ENCODE peak calls at places on chromosomes 7 and 10, in four cellular contexts. Z, A, Q and E are unnamed samples.

GRCh38 chr7:50267525-50268041 is 36.9 kb upstream of the IKZF1 start:
- DNase-seq in Z (no peak), A (no peak), Q (no peak), E (no peak)

GRCh38 chr10:31924833-31925232 is 3.8 kb downstream of the ARHGAP12 start:
- DNase-seq in Z (no peak), A (no peak), Q (no peak), E (no peak)

GRCh38 chr7:133217805-133218204 is 35.1 kb upstream of the EXOC4 start:
- DNase-seq in Z (no peak), A (no peak), Q (no peak), E (no peak)

GRCh38 chr10:18238875-18239485 is 98.8 kb downstream of the CACNB2 start:
- DNase-seq in Z (peak), A (no peak), Q (peak), E (peak)

GRCh38 chr7:6623589-6624245 is 8.3 kb downstream of the ZNF853 start:
- DNase-seq in Z (peak), A (no peak), Q (no peak), E (peak)

GRCh38 chr7:26038201-26038990 is 113.6 kb upstream of the NFE2L3 start:
- DNase-seq in Z (no peak), A (no peak), Q (no peak), E (no peak)

GRCh38 chr7:123275036-123275753 is 75.4 kb upstream of the SLC13A1 start:
- DNase-seq in Z (no peak), A (no peak), Q (no peak), E (no peak)

GRCh38 chr10:80524190-80524589 is 13.5 kb upstream of the SH2D4B start:
- DNase-seq in Z (no peak), A (no peak), Q (no peak), E (no peak)

GRCh38 chr7:64686493-64687184 is 20.7 kb downstream of the ZNF107 start:
- DNase-seq in Z (no peak), A (no peak), Q (no peak), E (no peak)

GRCh38 chr7:140039071-140039470 is 23.7 kb downstream of the PARP12 start:
- DNase-seq in Z (no peak), A (no peak), Q (no peak), E (no peak)

GRCh38 chr7:113652501-113652900 is 266.3 kb downstream of the PPP1R3A start:
- DNase-seq in Z (no peak), A (no peak), Q (peak), E (no peak)

GRCh38 chr7:28389504-28390385 is 22.6 kb upstream of the CREB5 start:
- DNase-seq in Z (peak), A (peak), Q (peak), E (peak)
- TF ChIP-seq CTCF in Z (peak), A (peak), Q (peak), E (peak)

GRCh38 chr10:125020871-125021270 is 78.9 kb downstream of the ZRANB1 start:
- DNase-seq in Z (no peak), A (no peak), Q (no peak), E (no peak)

GRCh38 chr10:125016611-125017202 is 74.8 kb downstream of the ZRANB1 start:
- DNase-seq in Z (no peak), A (no peak), Q (no peak), E (no peak)

GRCh38 chr10:125017547-125018298 is 75.8 kb downstream of the ZRANB1 start:
- DNase-seq in Z (no peak), A (no peak), Q (no peak), E (no peak)

GRCh38 chr10:125020386-125020785 is 78.5 kb downstream of the ZRANB1 start:
- DNase-seq in Z (no peak), A (no peak), Q (no peak), E (no peak)

GRCh38 chr10:125018576-125019143 is 76.7 kb downstream of the ZRANB1 start:
- DNase-seq in Z (no peak), A (no peak), Q (no peak), E (no peak)
- TF ChIP-seq CTCF in Z (no peak), A (no peak), Q (no peak), E (no peak)

GRCh38 chr10:29119374-29119773 is 169.5 kb upstream of the LYZL1 start:
- DNase-seq in Z (no peak), A (no peak), Q (peak), E (no peak)
- TF ChIP-seq CTCF in Z (peak), A (peak), Q (peak), E (no peak)

GRCh38 chr7:2357165-2357564 is 2.5 kb downstream of the EIF3B start:
- DNase-seq in Z (no peak), A (no peak), Q (no peak), E (no peak)

GRCh38 chr7:2353113-2353512 is 1.5 kb upstream of the EIF3B start:
- DNase-seq in Z (no peak), A (no peak), Q (no peak), E (no peak)

GRCh38 chr7:2353650-2354172 is 916 bp upstream of the EIF3B start:
- DNase-seq in Z (peak), A (no peak), Q (peak), E (peak)

GRCh38 chr7:2354173-2355078 is at the start of gene EIF3B:
- DNase-seq in Z (peak), A (peak), Q (peak), E (peak)

GRCh38 chr7:2355079-2356008 is 717 bp downstream of the EIF3B start:
- DNase-seq in Z (no peak), A (no peak), Q (no peak), E (no peak)
- TF ChIP-seq CTCF in Z (no peak), A (no peak), Q (no peak), E (no peak)

DNA sequence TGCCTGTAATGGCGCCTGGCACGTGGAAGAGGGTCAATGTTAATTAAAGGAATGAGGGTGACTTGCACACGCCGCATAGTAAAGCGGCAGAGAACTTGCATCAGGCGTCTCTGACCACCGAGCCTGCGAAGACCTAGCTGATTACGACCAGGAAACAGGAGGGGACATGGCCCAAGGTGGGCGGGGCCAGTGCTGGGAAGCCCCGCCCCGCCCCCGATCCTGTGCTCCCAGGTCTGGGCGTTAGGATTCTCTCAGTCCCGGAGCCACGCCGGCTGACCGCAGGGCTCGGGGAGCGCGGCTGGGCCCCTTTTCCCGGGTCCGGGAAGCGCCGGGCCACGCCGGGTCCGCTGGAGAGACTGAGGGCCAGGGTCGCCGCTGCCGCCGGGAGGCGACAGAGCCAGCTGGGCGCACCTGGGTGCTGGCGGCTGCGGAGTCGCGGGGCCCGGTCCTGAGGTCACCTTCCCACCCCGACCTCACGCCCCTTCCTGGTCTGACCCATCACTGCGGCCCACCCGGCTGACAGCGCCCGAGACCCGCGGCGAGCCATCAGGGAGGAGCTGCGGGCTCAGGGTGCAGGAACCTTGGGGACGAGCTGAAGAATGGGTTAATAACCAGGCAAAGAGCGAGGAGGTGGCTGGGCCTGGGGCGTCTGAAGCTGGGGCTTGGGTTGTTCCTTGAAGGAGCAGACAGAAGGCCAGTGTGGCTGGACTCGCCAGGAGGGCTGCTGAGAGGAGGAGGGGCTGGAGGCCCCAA is 23.0 kb upstream of the GRID1 start:
- DNase-seq in Z (peak), A (no peak), Q (peak), E (peak)
- TF ChIP-seq CTCF in Z (no peak), A (no peak), Q (no peak), E (peak)

GRCh38 chr7:1341361-1341675 is 108.6 kb downstream of the UNCX start:
- DNase-seq in Z (no peak), A (no peak), Q (no peak), E (no peak)
- TF ChIP-seq CTCF in Z (no peak), A (no peak), Q (no peak), E (no peak)

GRCh38 chr7:155862516-155863257 is 50.4 kb upstream of the SHH start:
- DNase-seq in Z (no peak), A (no peak), Q (no peak), E (no peak)
- TF ChIP-seq CTCF in Z (no peak), A (no peak), Q (no peak), E (no peak)

DNA sequence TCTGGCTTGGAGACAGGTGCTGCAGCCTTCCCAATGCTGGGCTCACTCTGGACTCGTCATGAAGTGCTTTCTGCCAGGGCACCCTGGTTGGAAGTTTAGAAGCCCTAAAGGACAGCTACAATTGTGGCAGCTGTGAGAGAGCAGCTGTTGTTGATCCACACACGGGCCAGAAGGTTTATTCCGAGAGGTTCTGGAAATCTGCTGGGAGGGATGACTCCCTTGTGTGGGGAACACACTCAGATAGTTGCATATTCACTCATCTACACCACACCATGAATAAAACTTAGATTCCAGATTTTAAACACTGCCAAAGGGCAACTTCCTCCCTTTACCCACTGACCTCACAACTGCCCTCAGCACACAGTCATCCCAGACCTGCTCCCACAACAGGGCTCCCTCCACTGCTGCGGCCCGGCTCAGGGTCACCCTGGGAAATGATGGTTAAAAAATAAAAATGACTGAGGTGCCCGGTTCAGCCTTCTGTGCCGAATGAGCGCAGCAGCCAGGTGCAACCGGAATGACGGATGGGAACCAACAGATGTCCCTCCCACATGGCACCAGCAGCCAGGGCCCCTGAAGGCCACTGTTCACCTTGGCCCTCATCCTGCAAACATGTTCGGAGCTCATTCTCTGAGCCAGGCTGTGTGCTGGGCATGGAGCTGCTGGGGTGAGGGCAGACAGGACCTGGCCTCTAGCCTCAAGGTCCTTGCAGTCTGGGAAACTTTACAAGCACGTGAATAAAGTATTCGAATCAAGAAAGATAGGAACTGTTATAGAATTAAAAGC is 40.2 kb downstream of the ASB13 start:
- DNase-seq in Z (no peak), A (no peak), Q (no peak), E (no peak)
- TF ChIP-seq CTCF in Z (no peak), A (no peak), Q (no peak), E (no peak)

GRCh38 chr7:105596866-105597265 is 15.6 kb upstream of the EFCAB10 start:
- DNase-seq in Z (no peak), A (no peak), Q (no peak), E (no peak)

GRCh38 chr7:105589221-105590077 is 8.2 kb upstream of the EFCAB10 start:
- DNase-seq in Z (peak), A (peak), Q (peak), E (peak)

GRCh38 chr7:105590793-105591192 is 9.5 kb upstream of the EFCAB10 start:
- DNase-seq in Z (no peak), A (no peak), Q (no peak), E (no peak)

GRCh38 chr7:105591522-105591921 is 10.2 kb upstream of the EFCAB10 start:
- DNase-seq in Z (no peak), A (no peak), Q (no peak), E (no peak)

DNA sequence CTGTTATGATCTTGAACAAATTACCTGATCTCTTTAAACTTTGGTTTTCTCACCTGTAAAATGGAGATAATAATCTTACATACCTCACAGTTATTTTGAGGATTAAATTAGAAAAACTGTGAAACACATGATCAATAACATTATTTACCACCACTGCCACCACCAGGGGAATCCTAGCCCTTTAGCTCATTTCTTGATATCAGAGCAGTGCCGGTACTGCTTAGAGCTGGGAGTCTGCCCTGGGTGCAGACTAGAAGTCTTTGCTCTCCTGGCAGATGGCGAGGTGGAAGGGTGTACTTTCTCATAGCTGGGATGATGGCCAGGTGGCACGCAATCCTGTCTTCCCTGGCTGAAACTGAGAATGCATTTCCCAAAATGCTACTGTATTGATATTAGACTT is 12.7 kb upstream of the EFCAB10 start:
- DNase-seq in Z (no peak), A (no peak), Q (no peak), E (no peak)
- TF ChIP-seq CTCF in Z (no peak), A (no peak), Q (no peak), E (no peak)

GRCh38 chr7:23014681-23015080 is 751 bp upstream of the HYCC1 start:
- DNase-seq in Z (no peak), A (no peak), Q (no peak), E (no peak)

GRCh38 chr7:23013715-23014649 is at the start of gene HYCC1:
- DNase-seq in Z (peak), A (peak), Q (peak), E (peak)

GRCh38 chr7:23012186-23012585 is 1.7 kb downstream of the HYCC1 start:
- DNase-seq in Z (no peak), A (no peak), Q (no peak), E (no peak)

GRCh38 chr7:23011222-23011924 is 2.6 kb downstream of the HYCC1 start:
- DNase-seq in Z (no peak), A (no peak), Q (no peak), E (no peak)

DNA sequence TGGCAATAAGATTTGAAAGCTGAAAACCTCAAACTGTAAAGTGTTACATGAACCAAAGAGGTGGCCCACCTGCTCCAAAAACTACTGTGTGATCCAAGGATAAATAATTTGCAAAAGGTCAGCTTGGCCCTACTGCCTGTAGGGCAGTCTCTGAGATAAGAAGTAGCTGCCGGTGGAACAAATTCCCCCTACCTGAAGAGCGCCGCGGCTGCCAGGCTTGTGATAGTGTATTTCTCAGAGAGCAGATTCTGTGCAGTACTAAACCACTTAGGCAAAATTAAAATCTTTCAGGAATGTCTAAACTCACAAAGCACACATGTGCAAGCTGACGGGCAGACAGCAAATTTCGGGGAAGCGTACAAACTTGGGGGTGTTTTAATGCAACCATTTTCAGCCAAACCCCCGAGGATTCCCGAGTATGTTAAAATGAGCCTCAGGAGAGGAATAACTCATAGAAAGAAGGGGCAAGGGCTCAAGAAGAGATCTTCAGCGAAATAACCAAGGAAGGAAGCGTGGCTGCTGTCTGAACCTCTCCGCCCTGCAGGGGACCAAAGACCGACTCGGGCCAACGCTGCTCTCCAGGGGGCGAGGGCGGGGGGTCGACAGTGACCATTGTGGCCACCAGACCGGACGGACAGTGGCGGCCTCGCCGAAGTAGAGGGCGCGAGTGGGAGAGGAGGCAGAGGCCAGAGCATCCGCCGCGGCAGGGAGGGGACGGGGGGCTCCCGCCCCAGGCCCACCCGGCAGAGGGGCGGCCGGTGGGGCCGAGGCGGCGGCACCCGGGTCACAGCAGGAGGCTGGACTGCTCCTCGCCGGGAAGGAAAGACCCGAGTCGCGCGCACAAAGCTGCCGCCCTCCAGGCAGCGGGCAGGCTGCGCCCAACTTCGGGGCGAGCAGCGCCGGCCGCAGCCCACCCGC is 874 bp downstream of the HYCC1 start:
- DNase-seq in Z (no peak), A (no peak), Q (no peak), E (no peak)
- TF ChIP-seq CTCF in Z (peak), A (peak), Q (no peak), E (no peak)